ENCODE peak calls at places on chromosomes 12 and 14, in four cellular contexts. E is AG10803; M is activated CD4-positive, alpha-beta T cell treated with anti-CD3 and anti-CD28 coated beads, Interleukin-2, amount 50 U/mL, for 1 hour; G is astrocyte of the cerebellum. N is an unnamed sample.

GRCh38 chr12:26287666-26288408 is 92.5 kb downstream of the SSPN start:
- DNase-seq in M (no peak), E (peak), G (peak), N (no peak)

GRCh38 chr14:22002860-22003284 is 329.3 kb upstream of the OR4E1 start:
- DNase-seq in M (peak), E (no peak), G (no peak), N (no peak)

GRCh38 chr14:95388699-95389098 is 69.0 kb upstream of the CLMN start:
- DNase-seq in M (no peak), G (no peak), E (no peak), N (no peak)

GRCh38 chr12:54300732-54301427 is at the start of gene NFE2:
- DNase-seq in E (peak), G (peak), M (peak), N (no peak)

GRCh38 chr12:124548854-124549378 is 18.5 kb downstream of the NCOR2 start:
- DNase-seq in M (no peak), E (peak), G (no peak), N (no peak)

GRCh38 chr12:102059343-102059742 is 2.4 kb downstream of the WASHC3 start:
- DNase-seq in M (no peak), G (no peak), E (no peak), N (no peak)

GRCh38 chr14:53491256-53491905 is 338.3 kb upstream of the DDHD1 start:
- DNase-seq in M (no peak), G (no peak), E (peak), N (no peak)

GRCh38 chr14:79659995-79660975 is 551.0 kb downstream of the DIO2 start:
- DNase-seq in G (no peak), M (no peak), E (no peak), N (no peak)

GRCh38 chr12:79936670-79937069 is 1.8 kb upstream of the PPP1R12A start:
- DNase-seq in M (no peak), E (no peak), G (no peak), N (no peak)

GRCh38 chr14:31992051-31992450 is 85.1 kb upstream of the ARHGAP5 start:
- DNase-seq in G (peak), E (peak), M (no peak), N (no peak)

GRCh38 chr14:100372357-100373048 is 49.4 kb downstream of the SLC25A47 start:
- DNase-seq in E (no peak), M (no peak), G (no peak), N (no peak)

GRCh38 chr14:75259510-75259855 is 19.1 kb upstream of the FOS start:
- DNase-seq in E (peak), G (peak), M (no peak), N (no peak)

N was measured in thoracic aorta.